ENCODE peak calls at places on chromosomes 7 and 10, in nine cellular contexts. B is MM.1S, D is transverse colon, T is pancreas, Y is cardiac muscle cell, X is astrocyte of the cerebellum, Q is dorsolateral prefrontal cortex, E is IMR-90, L is DND-41. G is an unnamed sample.
A peak's percentile ranks its signal among the peaks of the same experiment; 100 is the strongest.

GRCh38 chr10:101839421-101840063 is 4.1 kb downstream of the KCNIP2 start:
- DNase-seq in L (peak; percentile 46), X (no peak), B (no peak), D (peak; percentile 68), Y (peak; percentile 56), E (peak; percentile 11), Q (no peak), T (peak; percentile 17), G (peak; percentile 63)

GRCh38 chr10:43304079-43304686 is 37.3 kb upstream of the RASGEF1A start:
- DNase-seq in T (no peak), E (no peak), L (no peak), D (no peak), Q (no peak), B (no peak), Y (no peak), X (no peak), G (no peak)

GRCh38 chr7:108592633-108593277 is 23.1 kb downstream of the DNAJB9 start:
- DNase-seq in Y (peak; percentile 31), E (no peak), T (no peak), L (no peak), Q (no peak), D (no peak), X (no peak), B (no peak), G (no peak)

GRCh38 chr7:80145780-80146422 is 11.3 kb downstream of the GNAI1 start:
- DNase-seq in L (no peak), T (no peak), E (peak; percentile 93), B (no peak), D (no peak), Q (no peak), X (peak; percentile 72), Y (peak; percentile 52), G (no peak)

GRCh38 chr10:33137356-33138007 is 179.5 kb upstream of the ITGB1 start:
- DNase-seq in L (no peak), E (no peak), Q (no peak), Y (no peak), T (no peak), B (no peak), D (no peak), X (no peak), G (no peak)

GRCh38 chr10:32155075-32155516 is 98.9 kb upstream of the KIF5B start:
- DNase-seq in T (no peak), E (peak; percentile 63), D (no peak), Y (no peak), X (peak; percentile 65), Q (no peak), L (no peak), B (no peak), G (no peak)

GRCh38 chr10:130127612-130128607 is 8.3 kb upstream of the GLRX3 start:
- DNase-seq in X (peak; percentile 67), D (peak; percentile 48), B (peak; percentile 81), T (peak; percentile 39), Q (peak; percentile 66), Y (peak; percentile 79), E (peak; percentile 70), L (peak; percentile 68), G (peak; percentile 77)

GRCh38 chr7:26648429-26649015 is 215.9 kb downstream of the SKAP2 start:
- DNase-seq in L (no peak), X (no peak), Y (no peak), Q (no peak), D (no peak), E (peak; percentile 76), T (no peak), B (no peak), G (no peak)

GRCh38 chr10:93438796-93439253 is 43.3 kb downstream of the MYOF start:
- DNase-seq in X (no peak), D (peak; percentile 56), T (peak; percentile 59), E (no peak), Y (peak; percentile 75), L (no peak), B (no peak), Q (no peak), G (no peak)

GRCh38 chr7:30863694-30864011 is 48.0 kb upstream of the AQP1 start:
- DNase-seq in X (peak; percentile 51), E (peak; percentile 52), B (no peak), Y (no peak), D (no peak), L (no peak), Q (no peak), T (no peak), G (no peak)

GRCh38 chr10:3720228-3721019 is 64.6 kb downstream of the KLF6 start:
- DNase-seq in X (no peak), L (no peak), Q (no peak), Y (no peak), T (no peak), B (no peak), E (peak; percentile 88), D (peak; percentile 23), G (peak; percentile 12)

GRCh38 chr10:86287966-86288579 is 78.5 kb downstream of the GRID1 start:
- DNase-seq in T (no peak), Q (no peak), E (no peak), Y (no peak), X (no peak), B (no peak), L (no peak), D (no peak), G (peak; percentile 9)

GRCh38 chr10:17784701-17785100 is 24.4 kb upstream of the MRC1 start:
- DNase-seq in L (no peak), D (no peak), B (no peak), Y (no peak), E (peak; percentile 48), X (no peak), T (no peak), Q (no peak), G (no peak)

GRCh38 chr10:110007171-110007700 is 548 bp upstream of the ADD3 start:
- DNase-seq in Q (peak; percentile 56), L (no peak), D (no peak), T (no peak), Y (no peak), B (no peak), E (peak; percentile 21), X (no peak), G (no peak)

GRCh38 chr10:102652170-102652926 is 8.1 kb downstream of the TRIM8 start:
- DNase-seq in Q (no peak), E (no peak), D (no peak), B (peak; percentile 5), Y (no peak), T (no peak), L (no peak), X (no peak), G (peak; percentile 80)

GRCh38 chr7:66330961-66331360 is 125.8 kb downstream of the TPST1 start:
- DNase-seq in Q (peak; percentile 36), L (no peak), B (no peak), E (peak; percentile 52), D (no peak), Y (peak; percentile 43), X (no peak), T (no peak), G (no peak)

DNA sequence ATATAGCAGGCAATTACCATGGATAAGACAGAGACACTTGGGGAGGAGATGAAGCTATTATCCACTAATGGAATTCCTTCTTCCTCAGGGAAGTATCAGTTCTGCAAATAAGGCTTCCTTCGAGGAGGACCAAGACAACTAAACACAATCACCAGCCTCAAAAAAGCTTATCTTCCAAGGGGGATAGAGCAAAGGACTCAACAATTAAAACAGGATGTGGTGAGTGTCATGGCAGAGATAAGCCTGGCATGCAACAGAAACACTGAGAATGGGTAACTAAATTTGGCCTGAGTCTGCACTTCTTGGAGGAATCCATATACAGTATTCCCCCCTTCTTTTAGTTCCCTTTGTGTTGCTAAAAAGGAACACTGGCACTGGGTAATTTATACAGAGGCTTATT is 1285.2 kb downstream of the GATA3 start:
- DNase-seq in Q (no peak), E (no peak), X (no peak), T (no peak), B (no peak), L (no peak), D (no peak), Y (peak; percentile 22), G (no peak)
- H3K4me3 ChIP-seq in Q (no peak overlapping the region), E (no peak overlapping the region), X (no peak overlapping the region), T (no peak overlapping the region), B (no peak overlapping the region), L (no peak overlapping the region), D (no peak overlapping the region), Y (no peak overlapping the region), G (no peak overlapping the region)

GRCh38 chr10:70266056-70266455 is 17.7 kb downstream of the NPFFR1 start:
- DNase-seq in Y (no peak), E (no peak), T (no peak), Q (no peak), X (no peak), D (no peak), B (no peak), L (no peak), G (no peak)

GRCh38 chr10:70268376-70268775 is 15.4 kb downstream of the NPFFR1 start:
- DNase-seq in D (no peak), X (no peak), Y (no peak), T (no peak), E (no peak), Q (no peak), B (no peak), L (no peak), G (no peak)

GRCh38 chr10:70266701-70267100 is 17.1 kb downstream of the NPFFR1 start:
- DNase-seq in L (no peak), D (no peak), Q (no peak), T (no peak), Y (no peak), B (no peak), E (no peak), X (no peak), G (no peak)

GRCh38 chr10:70267161-70267933 is 16.5 kb downstream of the NPFFR1 start:
- DNase-seq in L (no peak), E (peak; percentile 98), Q (no peak), T (no peak), X (peak; percentile 74), D (peak; percentile 30), Y (no peak), B (no peak), G (peak; percentile 41)

GRCh38 chr10:70265032-70265689 is 18.6 kb downstream of the NPFFR1 start:
- DNase-seq in D (no peak), B (peak; percentile 80), X (no peak), L (no peak), Y (peak; percentile 62), Q (peak; percentile 57), T (no peak), E (no peak), G (peak; percentile 53)
- TF ChIP-seq CTCF in D (no peak), B (peak; percentile 66), X (peak; percentile 54), L (peak; percentile 33), Y (peak; percentile 26), Q (peak; percentile 23), T (no peak), E (peak; percentile 5), G (peak; percentile 16)

GRCh38 chr7:116674508-116675173 is 2.6 kb downstream of the MET start:
- DNase-seq in Q (no peak), E (peak; percentile 40), B (no peak), T (no peak), D (no peak), L (no peak), X (no peak), Y (no peak), G (no peak)
- H3K4me3 ChIP-seq in Q (no peak overlapping the region), E (no peak overlapping the region), B (no peak overlapping the region), T (no peak overlapping the region), D (no peak overlapping the region), L (no peak overlapping the region), X (peak overlapping the region; percentile 2), Y (no peak overlapping the region), G (no peak overlapping the region)

DNA sequence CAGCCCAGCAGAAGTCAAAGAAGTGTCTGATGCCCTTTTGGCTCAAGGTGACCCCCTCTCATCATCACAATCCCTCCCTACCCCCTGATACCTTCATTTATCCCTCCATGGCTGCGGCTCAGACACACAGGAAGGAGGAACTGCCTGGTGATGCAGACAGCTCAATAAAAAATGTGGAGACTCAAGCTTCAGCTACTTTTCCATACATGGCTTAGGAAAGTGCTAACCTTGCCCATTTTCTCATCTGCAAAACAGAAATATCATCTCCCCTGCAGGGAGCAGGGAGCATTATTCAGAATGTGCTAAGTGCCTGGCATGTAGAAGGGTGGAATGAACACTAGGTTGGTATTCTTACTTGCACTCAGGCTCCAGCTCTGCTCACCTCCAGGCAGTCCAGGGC is 23.8 kb downstream of the CXCL12 start:
- DNase-seq in Q (no peak), Y (no peak), D (no peak), E (peak; percentile 48), X (no peak), L (no peak), T (no peak), B (no peak), G (no peak)
- TF ChIP-seq CTCF in Q (no peak), Y (no peak), D (no peak), E (no peak), X (no peak), L (no peak), T (no peak), B (no peak), G (no peak)

G was measured in GM12865.